ENCODE peak calls at places on chromosomes 11 and 22, in seven cellular contexts. B is heart left ventricle; S is activated CD4-positive, alpha-beta T cell treated with anti-CD3 and anti-CD28 coated beads, Interleukin-2, amount 10 ng/mL, durations not matched to agents 7 days and 5 days; L is RWPE1; E is stimulated activated naive B cell treated with anti-CD40 and anti-IgM and Interleukin-4, amounts not matched to agents 10 μg/mL and 1 μg/mL and 100 μg/mL, for 72 hours; F is NCI-H1694 treated with DMSO at 0.1 percent for 48 hours; P is C1 segment of cervical spinal cord. N is an unnamed sample.

GRCh38 chr11:117423046-117423575 is 95.5 kb downstream of the CEP164 start:
- DNase-seq in P (no peak), S (no peak), E (no peak), L (no peak), F (no peak), B (no peak), N (no peak)

GRCh38 chr11:70540196-70540595 is 141.9 kb downstream of the CTTN start:
- DNase-seq in B (no peak), L (no peak), E (no peak), S (no peak), P (no peak), F (no peak), N (no peak)

GRCh38 chr11:96278039-96278897 is 64.7 kb downstream of the MAML2 start:
- DNase-seq in E (no peak), L (peak), P (no peak), B (no peak), F (no peak), S (no peak), N (no peak)

GRCh38 chr22:42236848-42237247 is 33.6 kb downstream of the TCF20 start:
- DNase-seq in S (no peak), F (no peak), B (no peak), L (no peak), E (no peak), P (no peak), N (no peak)

GRCh38 chr11:131811380-131811779 is 441.0 kb downstream of the NTM start:
- DNase-seq in F (no peak), P (no peak), L (peak), B (no peak), S (no peak), E (no peak), N (no peak)

GRCh38 chr11:2512431-2513407 is 67.9 kb downstream of the KCNQ1 start:
- DNase-seq in F (no peak), L (no peak), B (peak), E (no peak), P (no peak), S (no peak), N (no peak)

GRCh38 chr11:72630104-72630852 is 43.9 kb downstream of the PDE2A start:
- DNase-seq in S (no peak), F (no peak), P (no peak), B (no peak), L (no peak), E (no peak), N (no peak)

GRCh38 chr22:32720924-32721323 is 80.6 kb upstream of the TIMP3 start:
- DNase-seq in B (no peak), L (no peak), F (no peak), S (no peak), P (no peak), E (no peak), N (no peak)

GRCh38 chr11:6968816-6969215 is 42.6 kb downstream of the ZNF215 start:
- DNase-seq in L (no peak), F (no peak), P (no peak), E (no peak), B (no peak), S (no peak), N (no peak)

GRCh38 chr11:19714093-19714386 is 1.4 kb downstream of the NAV2 start:
- DNase-seq in E (no peak), L (no peak), F (no peak), B (no peak), P (no peak), S (no peak), N (no peak)

GRCh38 chr11:43833657-43834073 is 47.0 kb upstream of the ALKBH3 start:
- DNase-seq in P (no peak), L (no peak), B (no peak), F (peak), S (no peak), E (no peak), N (no peak)

GRCh38 chr22:38317995-38318715 is 922 bp upstream of the CSNK1E start:
- DNase-seq in B (peak), P (no peak), L (peak), F (no peak), S (no peak), E (no peak), N (no peak)

GRCh38 chr22:46107089-46107664 is 43.1 kb upstream of the PPARA start:
- DNase-seq in L (no peak), S (no peak), F (peak), P (no peak), E (no peak), B (peak), N (no peak)

GRCh38 chr11:95358516-95359322 is 127.7 kb upstream of the SESN3 start:
- DNase-seq in E (no peak), F (no peak), S (no peak), L (no peak), P (no peak), B (no peak), N (no peak)

GRCh38 chr11:1139441-1140066 is 18.2 kb upstream of the MUC5AC start:
- DNase-seq in L (no peak), B (no peak), E (no peak), F (no peak), S (no peak), P (no peak), N (no peak)

N was measured in effector memory CD8-positive, alpha-beta T cell.